ENCODE peak calls at places on chromosomes 5 and 9, in four cellular contexts. One of them, this sample, is unnamed.

GRCh38 chr9:95127249-95128176 is 190.0 kb downstream of the FANCC start:
- DNase-seq in HCT116: peak; percentile 29
- DNase-seq in K562: peak; percentile 82
- DNase-seq in HepG2: peak; percentile 53
- DNase-seq in this sample: no peak

GRCh38 chr9:127973169-127974001 is 7.4 kb downstream of the EEIG1 start:
- DNase-seq in HCT116: no peak
- DNase-seq in K562: no peak
- DNase-seq in HepG2: no peak
- DNase-seq in this sample: no peak

GRCh38 chr9:71826289-71826688 is 58.0 kb upstream of the CEMIP2 start:
- DNase-seq in HCT116: no peak
- DNase-seq in K562: no peak
- DNase-seq in HepG2: no peak
- DNase-seq in this sample: no peak

GRCh38 chr5:145856285-145856818 is 16.5 kb downstream of the GRXCR2 start:
- DNase-seq in HCT116: no peak
- DNase-seq in K562: no peak
- DNase-seq in HepG2: peak; percentile 30
- DNase-seq in this sample: no peak

GRCh38 chr5:55151923-55152842 is 7.8 kb upstream of the GPX8 start:
- DNase-seq in HCT116: no peak
- DNase-seq in K562: no peak
- DNase-seq in HepG2: no peak
- DNase-seq in this sample: no peak

GRCh38 chr9:89791754-89792153 is 186.9 kb downstream of the GADD45G start:
- DNase-seq in HCT116: no peak
- DNase-seq in K562: no peak
- DNase-seq in HepG2: no peak
- DNase-seq in this sample: no peak

GRCh38 chr9:89477395-89477794 is 20.5 kb downstream of the SEMA4D start:
- DNase-seq in HCT116: no peak
- DNase-seq in K562: no peak
- DNase-seq in HepG2: no peak
- DNase-seq in this sample: no peak

GRCh38 chr9:133990366-133991210 is 1.5 kb downstream of the VAV2 start:
- DNase-seq in HCT116: peak; percentile 21
- DNase-seq in K562: no peak
- DNase-seq in HepG2: peak; percentile 93
- DNase-seq in this sample: no peak

GRCh38 chr5:88686077-88686541 is 196.9 kb downstream of the MEF2C start:
- DNase-seq in HCT116: no peak
- DNase-seq in K562: no peak
- DNase-seq in HepG2: no peak
- DNase-seq in this sample: no peak

GRCh38 chr9:74499770-74500583 is 2.8 kb downstream of the RORB start:
- DNase-seq in HCT116: no peak
- DNase-seq in K562: no peak
- DNase-seq in HepG2: no peak
- DNase-seq in this sample: no peak

GRCh38 chr5:14407746-14408175 is 173.8 kb upstream of the OTULINL start:
- DNase-seq in HCT116: no peak
- DNase-seq in K562: no peak
- DNase-seq in HepG2: no peak
- DNase-seq in this sample: no peak

GRCh38 chr5:6557807-6558575 is 74.9 kb downstream of the NSUN2 start:
- DNase-seq in HCT116: no peak
- DNase-seq in K562: no peak
- DNase-seq in HepG2: no peak
- DNase-seq in this sample: no peak

GRCh38 chr5:98365126-98365525 is 408.3 kb upstream of the RGMB start:
- DNase-seq in HCT116: no peak
- DNase-seq in K562: no peak
- DNase-seq in HepG2: no peak
- DNase-seq in this sample: no peak

GRCh38 chr5:79590395-79590999 is 21.7 kb upstream of the TENT2 start:
- DNase-seq in HCT116: no peak
- DNase-seq in K562: no peak
- DNase-seq in HepG2: no peak
- DNase-seq in this sample: no peak

GRCh38 chr9:105132576-105132975 is 111.9 kb upstream of the SLC44A1 start:
- DNase-seq in HCT116: peak; percentile 33
- DNase-seq in K562: no peak
- DNase-seq in HepG2: peak; percentile 43
- DNase-seq in this sample: no peak

GRCh38 chr9:116151966-116152381 is 1.6 kb upstream of the PAPPA start:
- DNase-seq in HCT116: no peak
- DNase-seq in K562: no peak
- DNase-seq in HepG2: no peak
- DNase-seq in this sample: no peak

GRCh38 chr9:73437758-73438157 is 286.1 kb downstream of the ANXA1 start:
- DNase-seq in HCT116: peak; percentile 3
- DNase-seq in K562: no peak
- DNase-seq in HepG2: peak; percentile 10
- DNase-seq in this sample: no peak

GRCh38 chr9:133377721-133378216 is 1.6 kb downstream of the STKLD1 start:
- DNase-seq in HCT116: no peak
- DNase-seq in K562: no peak
- DNase-seq in HepG2: peak; percentile 62
- DNase-seq in this sample: no peak

GRCh38 chr5:73701566-73701965 is 75.6 kb downstream of the ARHGEF28 start:
- DNase-seq in HCT116: no peak
- DNase-seq in K562: no peak
- DNase-seq in HepG2: no peak
- DNase-seq in this sample: no peak

GRCh38 chr9:91733006-91733624 is 216.9 kb downstream of the ROR2 start:
- DNase-seq in HCT116: no peak
- DNase-seq in K562: no peak
- DNase-seq in HepG2: no peak
- DNase-seq in this sample: no peak

GRCh38 chr9:69122391-69123141 is 51.5 kb upstream of the TJP2 start:
- DNase-seq in HCT116: peak; percentile 80
- DNase-seq in K562: no peak
- DNase-seq in HepG2: peak; percentile 52
- DNase-seq in this sample: no peak

GRCh38 chr5:138632900-138633489 is 57.8 kb upstream of the HSPA9 start:
- DNase-seq in HCT116: peak; percentile 94
- DNase-seq in K562: peak; percentile 51
- DNase-seq in HepG2: peak; percentile 54
- DNase-seq in this sample: peak; percentile 41

GRCh38 chr9:95043826-95044225 is 273.7 kb downstream of the FANCC start:
- DNase-seq in HCT116: no peak
- DNase-seq in K562: no peak
- DNase-seq in HepG2: no peak
- DNase-seq in this sample: no peak

GRCh38 chr5:167699434-167699833 is 592.0 kb upstream of the WWC1 start:
- DNase-seq in HCT116: peak; percentile 97
- DNase-seq in K562: no peak
- DNase-seq in HepG2: no peak
- DNase-seq in this sample: peak; percentile 92

GRCh38 chr5:125310749-125311148 is 564.3 kb upstream of the ZNF608 start:
- DNase-seq in HCT116: no peak
- DNase-seq in K562: no peak
- DNase-seq in HepG2: no peak
- DNase-seq in this sample: no peak

GRCh38 chr9:33165263-33166151 is 1.6 kb downstream of the B4GALT1 start:
- DNase-seq in HCT116: no peak
- DNase-seq in K562: peak; percentile 27
- DNase-seq in HepG2: peak; percentile 95
- DNase-seq in this sample: no peak

GRCh38 chr5:14229181-14229580 is 86.0 kb downstream of the TRIO start:
- DNase-seq in HCT116: no peak
- DNase-seq in K562: no peak
- DNase-seq in HepG2: no peak
- DNase-seq in this sample: no peak

GRCh38 chr5:6941635-6942034 is 228.4 kb downstream of the TENT4A start:
- DNase-seq in HCT116: no peak
- DNase-seq in K562: no peak
- DNase-seq in HepG2: no peak
- DNase-seq in this sample: no peak

GRCh38 chr9:116990592-116990991 is 303.5 kb downstream of the TRIM32 start:
- DNase-seq in HCT116: no peak
- DNase-seq in K562: no peak
- DNase-seq in HepG2: no peak
- DNase-seq in this sample: no peak

GRCh38 chr9:134964686-134965085 is 47.0 kb upstream of the FCN1 start:
- DNase-seq in HCT116: no peak
- DNase-seq in K562: no peak
- DNase-seq in HepG2: no peak
- DNase-seq in this sample: no peak

GRCh38 chr5:175847503-175847902 is 23.9 kb upstream of the CPLX2 start:
- DNase-seq in HCT116: no peak
- DNase-seq in K562: peak; percentile 19
- DNase-seq in HepG2: peak; percentile 35
- DNase-seq in this sample: no peak

GRCh38 chr9:128168731-128169308 is 8.8 kb downstream of the BBLN start:
- DNase-seq in HCT116: no peak
- DNase-seq in K562: no peak
- DNase-seq in HepG2: no peak
- DNase-seq in this sample: no peak

GRCh38 chr5:91331705-91332104 is 51.4 kb downstream of the ARRDC3 start:
- DNase-seq in HCT116: no peak
- DNase-seq in K562: no peak
- DNase-seq in HepG2: no peak
- DNase-seq in this sample: no peak

GRCh38 chr5:1257841-1258240 is 32.7 kb downstream of the SLC6A18 start:
- DNase-seq in HCT116: no peak
- DNase-seq in K562: no peak
- DNase-seq in HepG2: no peak
- DNase-seq in this sample: no peak
- TF ChIP-seq CTCF in HCT116: no peak
- TF ChIP-seq CTCF in K562: no peak
- TF ChIP-seq CTCF in HepG2: no peak
- TF ChIP-seq CTCF in this sample: no peak

DNA sequence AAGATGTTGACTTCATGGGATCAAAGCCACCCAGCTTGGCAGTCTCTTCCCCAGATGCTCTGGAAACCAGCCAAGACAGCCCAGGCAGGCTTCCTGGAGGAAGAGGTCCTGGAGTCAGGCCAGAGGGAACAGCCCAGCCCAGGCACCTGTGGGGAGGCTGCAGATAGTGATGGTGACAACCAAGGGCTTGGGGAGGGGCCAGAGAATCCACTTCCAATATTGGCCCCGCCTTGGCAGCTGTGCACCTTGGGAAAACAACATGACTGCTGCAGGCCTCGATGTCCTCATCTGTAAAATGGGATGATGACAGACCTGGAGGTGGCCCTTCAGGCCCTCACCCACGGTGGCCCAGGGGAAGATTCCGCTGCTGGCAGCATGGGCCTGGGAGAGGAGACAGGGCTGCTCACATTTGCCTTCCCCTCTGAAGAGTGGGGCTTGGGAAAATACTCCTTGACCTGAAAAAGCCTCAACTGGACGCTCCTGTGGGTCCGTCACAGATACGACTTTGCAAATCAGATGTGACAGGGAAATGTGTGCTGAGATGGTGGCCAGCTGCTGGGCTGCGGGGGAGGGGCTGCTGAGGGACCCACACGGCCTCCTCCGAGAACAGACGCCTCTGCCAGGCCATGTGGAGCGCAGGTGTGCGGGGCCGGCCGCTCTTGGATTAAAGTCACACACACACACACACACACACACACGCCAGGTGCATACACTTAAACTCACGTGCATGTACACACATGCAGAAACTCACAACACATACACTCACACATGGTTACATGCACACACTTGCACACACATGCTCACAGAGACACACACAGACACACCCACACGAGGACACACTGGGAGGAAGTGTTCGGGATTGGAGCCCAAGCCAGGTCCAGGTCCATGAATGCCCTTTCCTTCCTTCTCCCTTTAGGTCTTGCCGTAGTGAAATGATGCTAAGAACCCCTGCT is 167.2 kb downstream of the GAPVD1 start:
- DNase-seq in HCT116: peak; percentile 16
- DNase-seq in K562: peak; percentile 31
- DNase-seq in HepG2: no peak
- DNase-seq in this sample: no peak
- H3K9me3 ChIP-seq in HCT116: no peaks in the 10 kb centered on the region
- H3K9me3 ChIP-seq in K562: no peaks in the 10 kb centered on the region
- H3K9me3 ChIP-seq in HepG2: no peaks in the 10 kb centered on the region
- H3K9me3 ChIP-seq in this sample: no peaks in the 10 kb centered on the region

GRCh38 chr5:56974241-56974640 is 22.3 kb upstream of the MIER3 start:
- DNase-seq in HCT116: no peak
- DNase-seq in K562: no peak
- DNase-seq in HepG2: no peak
- DNase-seq in this sample: no peak
- TF ChIP-seq TCF7L2 in HCT116: no peak
- TF ChIP-seq TCF7L2 in K562: no peak
- TF ChIP-seq TCF7L2 in HepG2: no peak
- TF ChIP-seq TCF7L2 in this sample: no peak

DNA sequence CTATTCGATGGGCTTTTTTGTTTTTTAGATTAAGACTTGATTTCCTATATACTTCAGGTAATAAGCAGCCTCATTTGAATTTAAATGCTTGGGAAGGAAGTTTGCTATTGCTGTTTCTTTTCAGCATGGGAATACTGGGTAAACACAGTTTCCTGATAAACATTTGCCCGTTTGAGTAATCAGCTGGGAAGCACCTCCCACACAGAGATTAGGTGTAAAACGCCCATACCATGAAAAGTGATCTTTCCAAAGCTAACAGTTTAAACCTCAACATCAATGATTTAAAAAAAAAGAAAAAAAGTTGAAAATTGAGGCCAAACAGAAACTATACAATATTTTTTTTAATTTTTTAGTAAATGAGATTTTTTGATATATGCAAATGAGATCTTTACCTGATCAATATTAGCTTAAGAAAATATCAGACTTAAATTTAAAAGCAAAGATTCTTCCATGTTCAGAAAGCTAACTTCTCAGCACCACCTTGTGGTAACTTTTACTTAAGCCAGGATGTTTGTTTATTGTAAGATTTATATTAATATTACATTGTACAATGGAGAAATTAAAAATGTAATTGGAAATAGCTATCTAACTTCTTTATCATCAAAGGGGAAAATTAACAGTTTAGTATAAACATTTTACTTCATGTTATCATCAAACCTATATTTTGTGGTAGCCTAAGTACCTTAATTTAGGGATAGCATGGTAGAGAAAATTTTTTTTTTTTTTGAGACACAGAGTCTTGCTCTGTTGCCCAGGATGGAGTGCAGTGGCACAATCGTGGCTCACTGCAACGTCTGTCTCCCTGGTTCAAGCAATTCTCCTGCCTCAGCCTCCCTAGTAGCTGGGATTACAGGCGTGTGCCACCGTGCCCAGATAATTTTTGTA is 39.8 kb downstream of the F2RL2 start:
- DNase-seq in HCT116: peak; percentile 16
- DNase-seq in K562: no peak
- DNase-seq in HepG2: no peak
- DNase-seq in this sample: no peak
- TF ChIP-seq CTCF in HCT116: peak; percentile 51
- TF ChIP-seq CTCF in K562: peak; percentile 25
- TF ChIP-seq CTCF in HepG2: peak; percentile 14
- TF ChIP-seq CTCF in this sample: peak; percentile 40

GRCh38 chr5:141298376-141298775 is 5.5 kb downstream of the SLC25A2 start:
- DNase-seq in HCT116: no peak
- DNase-seq in K562: no peak
- DNase-seq in HepG2: no peak
- DNase-seq in this sample: no peak
- H3K9me3 ChIP-seq in HCT116: peaks cover 5% of the 10 kb centered on the region
- H3K9me3 ChIP-seq in K562: no peaks in the 10 kb centered on the region
- H3K9me3 ChIP-seq in HepG2: peaks cover 35% of the 10 kb centered on the region
- H3K9me3 ChIP-seq in this sample: peaks cover 18% of the 10 kb centered on the region

GRCh38 chr5:127891942-127892341 is 188.8 kb downstream of the CCDC192 start:
- DNase-seq in HCT116: no peak
- DNase-seq in K562: no peak
- DNase-seq in HepG2: no peak
- DNase-seq in this sample: no peak
- TF ChIP-seq TCF7L2 in HCT116: no peak
- TF ChIP-seq TCF7L2 in K562: no peak
- TF ChIP-seq TCF7L2 in HepG2: no peak
- TF ChIP-seq TCF7L2 in this sample: no peak